ENCODE peak calls at places on chromosomes 2 and 18, in seven cellular contexts. B is stimulated activated naive CD4-positive, alpha-beta T cell; J is activated CD8-positive, alpha-beta T cell treated with anti-CD3 and anti-CD28 coated beads for 36 hours; M is A549; I is fibroblast of mammary gland; W is AG08395; Q is activated CD8-positive, alpha-beta memory T cell treated with anti-CD3 and anti-CD28 coated beads, Interleukin-2, amount 10 ng/mL, durations not matched to agents 7 days and 5 days. X is an unnamed sample.

GRCh38 chr2:17239550-17239949 is 278.7 kb downstream of the RAD51AP2 start:
- DNase-seq in B (no peak), J (no peak), M (no peak), I (no peak), W (no peak), Q (no peak), X (no peak)

GRCh38 chr18:13527730-13528129 is 198.6 kb downstream of the FAM210A start:
- DNase-seq in B (no peak), J (no peak), M (no peak), I (no peak), W (no peak), Q (no peak), X (no peak)

GRCh38 chr2:28606986-28607441 is 111.2 kb downstream of the PLB1 start:
- DNase-seq in B (no peak), J (no peak), M (peak), I (peak), W (no peak), Q (no peak), X (no peak)

GRCh38 chr2:4753721-4754120 is 938.5 kb upstream of the SOX11 start:
- DNase-seq in B (no peak), J (no peak), M (no peak), I (no peak), W (no peak), Q (no peak), X (no peak)

GRCh38 chr2:175807031-175807873 is 194.8 kb downstream of the LNPK start:
- DNase-seq in B (no peak), J (no peak), M (no peak), I (peak), W (no peak), Q (no peak), X (peak)

GRCh38 chr2:221671515-221671914 is 99.4 kb upstream of the EPHA4 start:
- DNase-seq in B (no peak), J (no peak), M (no peak), I (peak), W (no peak), Q (no peak), X (no peak)

GRCh38 chr2:45591073-45591472 is 20.0 kb downstream of the SRBD1 start:
- DNase-seq in B (no peak), J (no peak), M (no peak), I (peak), W (no peak), Q (no peak), X (no peak)

GRCh38 chr18:9823805-9824473 is 61.8 kb upstream of the TXNDC2 start:
- DNase-seq in B (no peak), J (no peak), M (no peak), I (peak), W (peak), Q (no peak), X (peak)

GRCh38 chr2:9982248-9982647 is 30.8 kb downstream of the GRHL1 start:
- DNase-seq in B (no peak), J (no peak), M (no peak), I (peak), W (peak), Q (no peak), X (peak)

GRCh38 chr2:212158081-212158480 is 380.5 kb downstream of the ERBB4 start:
- DNase-seq in B (no peak), J (no peak), M (no peak), I (no peak), W (no peak), Q (no peak), X (no peak)

GRCh38 chr18:12657048-12657848 is 659 bp downstream of the SPIRE1 start:
- DNase-seq in B (peak), J (peak), M (peak), I (peak), W (peak), Q (no peak), X (peak)

GRCh38 chr18:48338915-48339314 is 70.3 kb downstream of the ZBTB7C start:
- DNase-seq in B (no peak), J (no peak), M (no peak), I (no peak), W (no peak), Q (no peak), X (no peak)

GRCh38 chr2:72141881-72142742 is 5.5 kb downstream of the CYP26B1 start:
- DNase-seq in B (no peak), J (no peak), M (no peak), I (no peak), W (no peak), Q (peak), X (no peak)

GRCh38 chr18:64202836-64203235 is 53.9 kb upstream of the LINC00305 start:
- DNase-seq in B (no peak), J (no peak), M (no peak), I (no peak), W (no peak), Q (no peak), X (no peak)

GRCh38 chr2:189276277-189276676 is 96.7 kb upstream of the COL5A2 start:
- DNase-seq in B (no peak), J (no peak), M (no peak), I (peak), W (peak), Q (no peak), X (peak)

GRCh38 chr18:471701-472100 is 28.8 kb downstream of the COLEC12 start:
- DNase-seq in B (no peak), J (no peak), M (no peak), I (peak), W (peak), Q (no peak), X (peak)

GRCh38 chr18:63155169-63155852 is 164.3 kb downstream of the BCL2 start:
- DNase-seq in B (peak), J (peak), M (peak), I (no peak), W (no peak), Q (peak), X (no peak)

GRCh38 chr18:9437049-9437448 is 38.3 kb upstream of the RALBP1 start:
- DNase-seq in B (no peak), J (no peak), M (no peak), I (peak), W (peak), Q (no peak), X (peak)

GRCh38 chr2:146661494-146662096 is 1183.2 kb upstream of the ACVR2A start:
- DNase-seq in B (no peak), J (no peak), M (peak), I (peak), W (peak), Q (no peak), X (peak)

GRCh38 chr2:119013640-119014039 is 71.6 kb downstream of the MARCO start:
- DNase-seq in B (no peak), J (no peak), M (no peak), I (no peak), W (no peak), Q (no peak), X (no peak)